ENCODE peak calls at places on chromosomes 12 and 14, in four cellular contexts. S is omental fat pad, E is foreskin fibroblast, A is tibial artery. D is an unnamed sample.

GRCh38 chr14:41482861-41483260 is 123.8 kb upstream of the LRFN5 start:
- DNase-seq in S (no peak), E (no peak), A (no peak), D (no peak)

GRCh38 chr12:64385468-64385867 is 5.1 kb downstream of the C12orf56 start:
- DNase-seq in S (no peak), E (peak), A (no peak), D (no peak)

GRCh38 chr14:39109893-39110715 is 4.0 kb upstream of the GEMIN2 start:
- DNase-seq in S (no peak), E (no peak), A (no peak), D (no peak)

GRCh38 chr12:4246116-4246515 is 27.4 kb upstream of the CCND2 start:
- DNase-seq in S (no peak), E (no peak), A (no peak), D (no peak)

GRCh38 chr12:63042646-63043045 is 107.7 kb upstream of the PPM1H start:
- DNase-seq in S (no peak), E (peak), A (no peak), D (no peak)

GRCh38 chr12:113727651-113728061 is 238.5 kb downstream of the RBM19 start:
- DNase-seq in S (no peak), E (peak), A (no peak), D (no peak)

GRCh38 chr12:65074932-65075331 is 46.2 kb downstream of the WIF1 start:
- DNase-seq in S (no peak), E (no peak), A (no peak), D (peak)

GRCh38 chr12:114648711-114649110 is 35.3 kb downstream of the TBX3 start:
- DNase-seq in S (no peak), E (no peak), A (no peak), D (no peak)

GRCh38 chr12:104132351-104132956 is 5.6 kb downstream of the NFYB start:
- DNase-seq in S (no peak), E (no peak), A (no peak), D (no peak)

GRCh38 chr12:111401167-111401605 is 4.5 kb upstream of the SH2B3 start:
- DNase-seq in S (no peak), E (no peak), A (no peak), D (no peak)

GRCh38 chr14:68203871-68204270 is 384.3 kb downstream of the RAD51B start:
- DNase-seq in S (no peak), E (no peak), A (no peak), D (no peak)

GRCh38 chr12:130872179-130873096 is 572 bp downstream of the RAN start:
- DNase-seq in S (no peak), E (no peak), A (peak), D (no peak)

GRCh38 chr12:65824314-65824563 is at the start of gene HMGA2:
- DNase-seq in S (no peak), E (peak), A (no peak), D (no peak)

GRCh38 chr12:57772429-57773322 is at the start of gene EEF1AKMT3:
- DNase-seq in S (no peak), E (peak), A (peak), D (peak)

GRCh38 chr12:100384549-100384916 is 27.7 kb downstream of the SLC17A8 start:
- DNase-seq in S (no peak), E (no peak), A (no peak), D (no peak)

GRCh38 chr14:92325835-92326234 is 2.9 kb downstream of the SLC24A4 start:
- DNase-seq in S (no peak), E (peak), A (no peak), D (no peak)

GRCh38 chr14:57389646-57390036 is 745 bp upstream of the NAA30 start:
- DNase-seq in S (no peak), E (no peak), A (no peak), D (peak)

GRCh38 chr14:45134051-45134958 is at the start of gene FKBP3:
- DNase-seq in S (peak), E (peak), A (peak), D (peak)

GRCh38 chr12:32039341-32039740 is 67.3 kb upstream of the BICD1 start:
- DNase-seq in S (no peak), E (peak), A (no peak), D (no peak)

GRCh38 chr14:98548071-98548686 is 723.8 kb downstream of the BCL11B start:
- DNase-seq in S (no peak), E (no peak), A (no peak), D (no peak)

GRCh38 chr12:32504626-32505025 is 105.3 kb downstream of the FGD4 start:
- DNase-seq in S (no peak), E (no peak), A (no peak), D (no peak)

GRCh38 chr12:95859344-95859816 is 628 bp downstream of the SNRPF start:
- DNase-seq in S (no peak), E (peak), A (no peak), D (peak)

GRCh38 chr12:68310370-68310769 is 21.8 kb downstream of the MDM1 start:
- DNase-seq in S (no peak), E (peak), A (no peak), D (peak)

GRCh38 chr12:42587564-42588307 is 1.8 kb downstream of the PRICKLE1 start:
- DNase-seq in S (no peak), E (no peak), A (no peak), D (no peak)

GRCh38 chr12:42589465-42590323 is at the start of gene PRICKLE1:
- DNase-seq in S (no peak), E (peak), A (no peak), D (peak)

GRCh38 chr12:42590324-42590934 is 883 bp upstream of the PRICKLE1 start:
- DNase-seq in S (no peak), E (no peak), A (peak), D (peak)

GRCh38 chr12:42588308-42588836 is 1.2 kb downstream of the PRICKLE1 start:
- DNase-seq in S (no peak), E (no peak), A (no peak), D (peak)

DNA sequence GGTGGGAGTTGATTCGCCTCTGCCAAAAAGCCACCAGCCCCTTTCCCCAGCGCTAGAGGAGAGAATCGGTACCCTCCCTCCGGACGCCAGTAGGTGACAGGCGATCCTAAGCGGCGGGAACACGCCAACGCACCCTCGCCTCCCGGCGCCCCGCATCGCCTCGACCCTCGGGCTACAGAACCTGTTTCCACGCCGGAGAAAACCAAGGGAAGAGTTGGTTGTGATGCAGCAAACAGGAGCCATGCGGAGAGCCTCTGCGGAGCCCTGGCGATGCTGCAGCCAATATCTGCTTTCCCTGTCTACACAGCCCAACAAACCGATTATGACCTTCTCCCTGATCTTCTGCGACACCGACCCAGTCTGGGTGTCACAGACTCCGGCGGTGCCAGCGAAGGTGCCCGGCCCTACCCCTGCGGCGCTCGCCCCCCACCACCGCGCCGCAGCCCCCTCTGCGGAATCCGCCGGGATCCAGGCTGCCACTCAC is 523 bp downstream of the PRICKLE1 start:
- DNase-seq in S (no peak), E (no peak), A (peak), D (peak)
- TF ChIP-seq CTCF in S (no peak), E (peak), A (peak), D (peak)

GRCh38 chr14:89609701-89610100 is 192.7 kb upstream of the FOXN3 start:
- DNase-seq in S (no peak), E (no peak), A (no peak), D (no peak)
- TF ChIP-seq CTCF in S (no peak), E (no peak), A (no peak), D (no peak)

DNA sequence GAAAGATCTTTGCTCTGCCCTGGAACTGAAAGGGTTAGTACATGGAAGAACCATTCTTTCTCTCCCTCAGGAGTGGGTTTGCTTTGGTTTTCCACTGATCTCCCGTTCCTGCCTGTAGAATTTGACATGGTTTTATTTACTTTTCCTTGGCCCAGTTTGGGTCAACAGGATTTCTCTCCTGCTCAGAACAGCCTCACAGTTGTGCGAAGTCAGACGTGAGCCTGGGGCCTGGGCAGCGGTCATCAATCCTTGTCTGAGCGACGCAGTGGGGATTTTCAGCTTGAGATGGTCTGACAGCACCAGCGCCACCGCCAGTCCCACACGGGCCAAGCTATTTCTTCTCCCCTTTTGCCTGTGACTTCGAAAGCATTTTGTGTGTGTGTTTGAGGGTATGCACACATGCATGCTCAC is 58.2 kb downstream of the SMOC1 start:
- DNase-seq in S (no peak), E (no peak), A (no peak), D (no peak)
- TF ChIP-seq CTCF in S (no peak), E (no peak), A (no peak), D (no peak)

GRCh38 chr14:71289536-71289935 is 382.3 kb downstream of the PCNX1 start:
- DNase-seq in S (no peak), E (no peak), A (no peak), D (no peak)

GRCh38 chr14:71286126-71286525 is 378.9 kb downstream of the PCNX1 start:
- DNase-seq in S (no peak), E (no peak), A (no peak), D (no peak)

GRCh38 chr14:71290301-71290700 is 383.0 kb downstream of the PCNX1 start:
- DNase-seq in S (no peak), E (no peak), A (no peak), D (no peak)

GRCh38 chr14:71290960-71291466 is 383.8 kb downstream of the PCNX1 start:
- DNase-seq in S (no peak), E (peak), A (no peak), D (peak)

GRCh38 chr14:71287567-71287966 is 380.3 kb downstream of the PCNX1 start:
- DNase-seq in S (no peak), E (no peak), A (no peak), D (no peak)
- TF ChIP-seq CTCF in S (no peak), E (no peak), A (no peak), D (no peak)

GRCh38 chr12:116059901-116060300 is 217.6 kb downstream of the MED13L start:
- DNase-seq in S (no peak), E (no peak), A (no peak), D (no peak)
- TF ChIP-seq CTCF in S (no peak), E (no peak), A (no peak), D (no peak)

DNA sequence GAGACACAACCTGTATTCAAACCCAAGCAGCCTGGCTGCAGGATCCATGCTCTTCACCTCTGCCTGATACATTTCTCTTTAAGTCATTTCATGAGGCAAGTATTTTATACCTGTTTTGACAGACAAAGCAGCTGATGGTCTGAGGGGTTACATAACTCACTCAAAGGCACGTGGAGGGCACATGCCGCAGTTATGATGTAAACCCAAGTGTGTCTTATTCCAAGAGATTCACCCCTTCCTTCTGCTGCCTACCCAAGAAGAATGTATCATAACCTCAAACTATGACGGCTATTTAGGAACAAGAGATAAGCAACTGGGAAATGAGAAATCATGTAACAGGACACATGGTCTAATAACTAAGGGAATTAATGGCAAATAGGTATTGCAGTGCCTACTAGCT is 329.8 kb upstream of the TMPO start:
- DNase-seq in S (no peak), E (no peak), A (no peak), D (peak)
- TF ChIP-seq CTCF in S (no peak), E (no peak), A (no peak), D (no peak)

GRCh38 chr14:24165785-24166184 is 4.7 kb downstream of the IRF9 start:
- DNase-seq in S (no peak), E (no peak), A (no peak), D (no peak)

GRCh38 chr14:24164591-24164991 is 3.5 kb downstream of the IRF9 start:
- DNase-seq in S (no peak), E (no peak), A (no peak), D (no peak)

GRCh38 chr14:24172261-24172860 is 481 bp downstream of the REC8 start:
- DNase-seq in S (no peak), E (no peak), A (no peak), D (no peak)

GRCh38 chr14:24171422-24172260 is at the start of gene REC8:
- DNase-seq in S (peak), E (no peak), A (peak), D (no peak)

GRCh38 chr14:24167527-24168114 is 4.3 kb upstream of the REC8 start:
- DNase-seq in S (no peak), E (no peak), A (no peak), D (no peak)
- TF ChIP-seq CTCF in S (no peak), E (no peak), A (no peak), D (no peak)

GRCh38 chr12:93753838-93754429 is 76.8 kb downstream of the CRADD start:
- DNase-seq in S (no peak), E (no peak), A (no peak), D (no peak)
- TF ChIP-seq CTCF in S (no peak), E (no peak), A (no peak), D (no peak)

D was measured in MCF 10A.